ENCODE peak calls at places on chromosomes 1 and 21, in ten cellular contexts. X is keratinocyte, G is pancreas, K is A549, Z is neural progenitor cell, W is lower lobe of right lung, P is tibial nerve, M is aorta, V is upper lobe of right lung, H is thyroid gland. N is an unnamed sample. For H3K4me1, the result is how much of the 10 kb centered on the place peaks cover.

GRCh38 chr1:3270403-3271245 is 183.8 kb upstream of the ARHGEF16 start:
- DNase-seq in X (no peak), G (no peak), K (no peak), Z (no peak), W (no peak), P (no peak), M (no peak), V (no peak), H (no peak), N (no peak)

GRCh38 chr1:158045639-158046038 is 52.2 kb downstream of the KIRREL1 start:
- DNase-seq in X (no peak), G (no peak), K (no peak), Z (peak), W (no peak), P (peak), M (no peak), V (no peak), H (peak), N (no peak)

GRCh38 chr1:63968663-63969460 is 195.0 kb downstream of the ROR1 start:
- DNase-seq in X (no peak), G (peak), K (no peak), Z (no peak), W (no peak), P (no peak), M (peak), V (no peak), H (no peak), N (no peak)

GRCh38 chr1:59238993-59239392 is 57.9 kb upstream of the FGGY start:
- DNase-seq in X (no peak), G (no peak), K (no peak), Z (no peak), W (no peak), P (no peak), M (no peak), V (no peak), H (no peak), N (no peak)

GRCh38 chr1:229249854-229250644 is 20.9 kb upstream of the RAB4A start:
- DNase-seq in X (no peak), G (no peak), K (no peak), Z (no peak), W (no peak), P (no peak), M (no peak), V (no peak), H (no peak), N (no peak)

GRCh38 chr1:183166439-183166838 is 19.6 kb upstream of the LAMC2 start:
- DNase-seq in X (no peak), G (no peak), K (no peak), Z (no peak), W (no peak), P (no peak), M (no peak), V (no peak), H (no peak), N (no peak)

GRCh38 chr1:115564201-115564600 is 77.6 kb upstream of the VANGL1 start:
- DNase-seq in X (no peak), G (no peak), K (no peak), Z (peak), W (no peak), P (no peak), M (no peak), V (no peak), H (no peak), N (no peak)

GRCh38 chr21:45011911-45012660 is 62.3 kb upstream of the ADARB1 start:
- DNase-seq in X (no peak), G (no peak), K (peak), Z (peak), W (peak), P (no peak), M (peak), V (peak), H (peak), N (peak)

GRCh38 chr1:171426645-171427044 is 58.7 kb upstream of the PRRC2C start:
- DNase-seq in X (no peak), G (no peak), K (no peak), Z (no peak), W (no peak), P (no peak), M (no peak), V (no peak), H (no peak), N (no peak)

GRCh38 chr1:213507472-213508223 is 456.6 kb downstream of the RPS6KC1 start:
- DNase-seq in X (no peak), G (no peak), K (no peak), Z (no peak), W (peak), P (no peak), M (no peak), V (no peak), H (no peak), N (no peak)

GRCh38 chr1:9289090-9289534 is 3.6 kb upstream of the SPSB1 start:
- DNase-seq in X (no peak), G (peak), K (peak), Z (peak), W (peak), P (peak), M (peak), V (peak), H (peak), N (peak)

GRCh38 chr1:95730986-95731385 is 497.0 kb downstream of the RWDD3 start:
- DNase-seq in X (peak), G (no peak), K (no peak), Z (no peak), W (no peak), P (no peak), M (no peak), V (no peak), H (no peak), N (no peak)

GRCh38 chr1:201156819-201157218 is 2.5 kb upstream of the TMEM9 start:
- DNase-seq in X (no peak), G (no peak), K (no peak), Z (no peak), W (no peak), P (no peak), M (no peak), V (no peak), H (no peak), N (no peak)

GRCh38 chr1:43267291-43267805 is 2.4 kb upstream of the TMEM125 start:
- DNase-seq in X (no peak), G (no peak), K (no peak), Z (no peak), W (no peak), P (no peak), M (no peak), V (peak), H (peak), N (peak)

GRCh38 chr1:6043561-6043960 is 2.1 kb upstream of the KCNAB2 start:
- DNase-seq in X (no peak), G (no peak), K (no peak), Z (no peak), W (no peak), P (no peak), M (no peak), V (no peak), H (no peak), N (no peak)
- H3K4me1 ChIP-seq in X (under half), G (under half), K (under half), Z (under half), W (under half), P (under half), M (under half), V (under half), H (under half), N (under half)

GRCh38 chr1:234606731-234607090 is 3.3 kb downstream of the IRF2BP2 start:
- DNase-seq in X (no peak), G (no peak), K (no peak), Z (no peak), W (no peak), P (no peak), M (no peak), V (no peak), H (no peak), N (no peak)

GRCh38 chr1:234605983-234606730 is 3.8 kb downstream of the IRF2BP2 start:
- DNase-seq in X (no peak), G (peak), K (peak), Z (no peak), W (peak), P (no peak), M (no peak), V (no peak), H (peak), N (no peak)

GRCh38 chr1:234604726-234605492 is 5.1 kb downstream of the IRF2BP2 start:
- DNase-seq in X (no peak), G (no peak), K (no peak), Z (no peak), W (no peak), P (no peak), M (no peak), V (no peak), H (no peak), N (no peak)

GRCh38 chr1:234604393-234604725 is 5.6 kb downstream of the IRF2BP2 start:
- DNase-seq in X (no peak), G (no peak), K (no peak), Z (no peak), W (no peak), P (no peak), M (no peak), V (no peak), H (no peak), N (no peak)

GRCh38 chr1:234605493-234605982 is 4.4 kb downstream of the IRF2BP2 start:
- DNase-seq in X (no peak), G (no peak), K (no peak), Z (no peak), W (no peak), P (no peak), M (no peak), V (no peak), H (no peak), N (no peak)
- H3K4me1 ChIP-seq in X (under half), G (under half), K (under half), Z (half or more), W (half or more), P (under half), M (under half), V (under half), H (under half), N (under half)

GRCh38 chr1:116769561-116769977 is 15.3 kb downstream of the CD2 start:
- DNase-seq in X (peak), G (no peak), K (no peak), Z (no peak), W (no peak), P (no peak), M (no peak), V (no peak), H (no peak), N (no peak)

GRCh38 chr1:116768416-116768815 is 14.2 kb downstream of the CD2 start:
- DNase-seq in X (no peak), G (no peak), K (no peak), Z (no peak), W (no peak), P (no peak), M (no peak), V (no peak), H (no peak), N (no peak)

GRCh38 chr1:116769050-116769449 is 14.8 kb downstream of the CD2 start:
- DNase-seq in X (no peak), G (no peak), K (no peak), Z (no peak), W (no peak), P (no peak), M (no peak), V (no peak), H (no peak), N (no peak)

GRCh38 chr1:116766616-116767469 is 12.6 kb downstream of the CD2 start:
- DNase-seq in X (no peak), G (no peak), K (no peak), Z (no peak), W (no peak), P (no peak), M (no peak), V (no peak), H (no peak), N (no peak)

GRCh38 chr1:116767782-116768382 is 13.7 kb downstream of the CD2 start:
- DNase-seq in X (no peak), G (no peak), K (no peak), Z (no peak), W (no peak), P (no peak), M (no peak), V (no peak), H (no peak), N (no peak)
- H3K4me1 ChIP-seq in X (under half), G (under half), K (under half), Z (under half), W (under half), P (under half), M (under half), V (under half), H (under half), N (under half)

GRCh38 chr1:205353612-205354011 is 3.1 kb downstream of the KLHDC8A start:
- DNase-seq in X (no peak), G (no peak), K (no peak), Z (no peak), W (no peak), P (no peak), M (no peak), V (no peak), H (no peak), N (no peak)
- H3K4me1 ChIP-seq in X (under half), G (under half), K (under half), Z (half or more), W (under half), P (under half), M (under half), V (under half), H (under half), N (under half)

GRCh38 chr1:11878081-11878890 is 19.5 kb upstream of the NPPB start:
- DNase-seq in X (no peak), G (no peak), K (no peak), Z (no peak), W (no peak), P (no peak), M (no peak), V (no peak), H (no peak), N (no peak)
- H3K4me1 ChIP-seq in X (under half), G (under half), K (under half), Z (under half), W (under half), P (under half), M (under half), V (under half), H (half or more), N (under half)

GRCh38 chr1:27111771-27112573 is 43.0 kb downstream of the SLC9A1 start:
- DNase-seq in X (peak), G (peak), K (peak), Z (no peak), W (peak), P (peak), M (peak), V (peak), H (peak), N (peak)
- H3K4me1 ChIP-seq in X (under half), G (under half), K (under half), Z (under half), W (half or more), P (under half), M (under half), V (half or more), H (under half), N (under half)

GRCh38 chr1:44717196-44717595 is 13.8 kb downstream of the RNU5D-1 start:
- DNase-seq in X (no peak), G (no peak), K (no peak), Z (no peak), W (no peak), P (no peak), M (no peak), V (no peak), H (no peak), N (no peak)

GRCh38 chr1:44714532-44714931 is 16.4 kb downstream of the RNU5D-1 start:
- DNase-seq in X (no peak), G (no peak), K (no peak), Z (no peak), W (no peak), P (no peak), M (no peak), V (no peak), H (no peak), N (no peak)

GRCh38 chr1:44713321-44713781 is 17.6 kb downstream of the RNU5D-1 start:
- DNase-seq in X (no peak), G (no peak), K (no peak), Z (no peak), W (no peak), P (no peak), M (no peak), V (no peak), H (no peak), N (no peak)

GRCh38 chr1:44717653-44718052 is 13.3 kb downstream of the RNU5D-1 start:
- DNase-seq in X (no peak), G (no peak), K (no peak), Z (no peak), W (no peak), P (no peak), M (no peak), V (no peak), H (no peak), N (no peak)

GRCh38 chr1:44714944-44715571 is 15.9 kb downstream of the RNU5D-1 start:
- DNase-seq in X (no peak), G (peak), K (peak), Z (peak), W (peak), P (peak), M (no peak), V (no peak), H (peak), N (peak)
- H3K4me1 ChIP-seq in X (under half), G (under half), K (under half), Z (under half), W (under half), P (under half), M (under half), V (under half), H (under half), N (under half)

GRCh38 chr1:193283026-193283425 is 96.6 kb upstream of the B3GALT2 start:
- DNase-seq in X (no peak), G (no peak), K (no peak), Z (no peak), W (no peak), P (no peak), M (no peak), V (no peak), H (no peak), N (no peak)
- H3K4me1 ChIP-seq in X (under half), G (under half), K (under half), Z (under half), W (under half), P (under half), M (under half), V (under half), H (under half), N (under half)

DNA sequence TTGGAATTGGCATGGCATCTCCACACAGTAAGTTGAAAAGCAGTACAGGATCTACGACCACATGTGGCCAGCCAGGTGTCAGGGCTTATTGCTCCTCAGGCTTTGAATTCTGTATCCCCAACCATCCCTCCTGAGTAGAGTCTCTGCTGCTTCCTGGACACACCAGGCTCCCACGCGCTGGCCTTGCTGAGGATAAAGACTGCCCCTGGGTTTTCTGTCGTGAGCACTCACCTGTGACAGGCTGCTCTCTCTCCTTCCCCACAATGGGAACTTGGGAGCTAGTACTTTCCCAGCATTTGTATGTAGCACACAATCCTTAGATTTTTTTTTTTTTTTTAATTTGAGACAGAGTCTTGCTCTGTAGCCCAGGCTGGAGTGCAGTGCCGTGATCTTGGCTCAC is 33.6 kb downstream of the PBX1 start:
- DNase-seq in X (no peak), G (no peak), K (no peak), Z (no peak), W (no peak), P (no peak), M (no peak), V (no peak), H (peak), N (no peak)
- H3K4me1 ChIP-seq in X (under half), G (under half), K (half or more), Z (under half), W (under half), P (under half), M (under half), V (under half), H (half or more), N (under half)

GRCh38 chr1:53162621-53163020 is 20.2 kb upstream of the SLC1A7 start:
- DNase-seq in X (no peak), G (no peak), K (no peak), Z (no peak), W (no peak), P (no peak), M (no peak), V (no peak), H (no peak), N (no peak)

GRCh38 chr1:53165408-53165961 is 23.0 kb upstream of the SLC1A7 start:
- DNase-seq in X (no peak), G (no peak), K (no peak), Z (no peak), W (no peak), P (peak), M (no peak), V (no peak), H (no peak), N (no peak)

GRCh38 chr1:53163291-53163768 is 20.9 kb upstream of the SLC1A7 start:
- DNase-seq in X (no peak), G (no peak), K (peak), Z (no peak), W (no peak), P (no peak), M (no peak), V (no peak), H (no peak), N (no peak)

GRCh38 chr1:53166366-53166765 is 23.9 kb upstream of the SLC1A7 start:
- DNase-seq in X (no peak), G (no peak), K (no peak), Z (no peak), W (no peak), P (no peak), M (no peak), V (no peak), H (no peak), N (no peak)

DNA sequence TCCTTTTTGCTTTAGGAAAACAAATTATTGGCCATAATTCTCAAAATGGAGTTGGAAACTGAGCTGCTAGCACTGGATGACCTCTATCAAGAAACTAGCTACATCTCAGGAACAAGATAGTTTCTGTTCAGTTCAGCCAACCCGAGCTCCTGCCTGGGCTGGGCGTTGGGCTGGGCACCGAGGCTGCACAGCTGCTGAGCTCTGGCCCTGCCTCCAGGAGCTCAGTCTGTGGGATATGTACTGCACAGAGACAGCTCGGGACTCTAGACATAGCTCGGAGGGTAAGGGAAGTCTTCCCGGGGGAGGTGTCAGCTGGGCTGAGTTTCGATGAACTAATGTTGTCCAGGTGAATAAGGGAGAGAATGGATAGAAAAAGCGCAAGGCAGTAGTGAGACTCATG is 24.5 kb upstream of the SLC1A7 start:
- DNase-seq in X (no peak), G (no peak), K (no peak), Z (no peak), W (no peak), P (no peak), M (no peak), V (no peak), H (no peak), N (no peak)
- H3K4me1 ChIP-seq in X (under half), G (under half), K (under half), Z (under half), W (under half), P (under half), M (under half), V (under half), H (under half), N (under half)